ENCODE peak calls at places on chromosomes 11 and 22, in seven cellular contexts. One of them, this sample, is unnamed.

GRCh38 chr22:38419121-38419863 is 35.7 kb downstream of the KCNJ4 start:
- DNase-seq in tibial nerve: no peak
- DNase-seq in cardiac muscle cell: no peak
- DNase-seq in CD4-positive, alpha-beta memory T cell: no peak
- DNase-seq in pancreas: no peak
- DNase-seq in H9: peak; percentile 32
- DNase-seq in brain microvascular endothelial cell: no peak
- DNase-seq in this sample: no peak

GRCh38 chr22:26648011-26648497 is 9.3 kb upstream of the MIAT start:
- DNase-seq in cardiac muscle cell: no peak
- DNase-seq in CD4-positive, alpha-beta memory T cell: peak; percentile 37
- DNase-seq in brain microvascular endothelial cell: no peak
- DNase-seq in pancreas: no peak
- DNase-seq in H9: peak; percentile 87
- DNase-seq in tibial nerve: no peak
- DNase-seq in this sample: no peak

GRCh38 chr22:38413085-38414008 is 41.7 kb downstream of the KCNJ4 start:
- DNase-seq in cardiac muscle cell: peak; percentile 42
- DNase-seq in pancreas: no peak
- DNase-seq in H9: no peak
- DNase-seq in tibial nerve: no peak
- DNase-seq in brain microvascular endothelial cell: no peak
- DNase-seq in CD4-positive, alpha-beta memory T cell: no peak
- DNase-seq in this sample: no peak

GRCh38 chr11:2942447-2942846 is 13.2 kb upstream of the PHLDA2 start:
- DNase-seq in pancreas: no peak
- DNase-seq in tibial nerve: no peak
- DNase-seq in brain microvascular endothelial cell: no peak
- DNase-seq in H9: no peak
- DNase-seq in cardiac muscle cell: no peak
- DNase-seq in CD4-positive, alpha-beta memory T cell: no peak
- DNase-seq in this sample: no peak

GRCh38 chr11:37632748-37633147 is 1034.7 kb upstream of the RAG2 start:
- DNase-seq in pancreas: no peak
- DNase-seq in CD4-positive, alpha-beta memory T cell: no peak
- DNase-seq in H9: no peak
- DNase-seq in tibial nerve: no peak
- DNase-seq in cardiac muscle cell: no peak
- DNase-seq in brain microvascular endothelial cell: no peak
- DNase-seq in this sample: no peak

GRCh38 chr11:15525582-15525981 is 410.9 kb downstream of the INSC start:
- DNase-seq in tibial nerve: no peak
- DNase-seq in cardiac muscle cell: no peak
- DNase-seq in H9: no peak
- DNase-seq in brain microvascular endothelial cell: no peak
- DNase-seq in CD4-positive, alpha-beta memory T cell: no peak
- DNase-seq in pancreas: no peak
- DNase-seq in this sample: no peak

GRCh38 chr11:122046846-122047245 is 69.2 kb downstream of the BLID start:
- DNase-seq in CD4-positive, alpha-beta memory T cell: no peak
- DNase-seq in tibial nerve: no peak
- DNase-seq in H9: no peak
- DNase-seq in pancreas: no peak
- DNase-seq in brain microvascular endothelial cell: peak; percentile 67
- DNase-seq in cardiac muscle cell: no peak
- DNase-seq in this sample: no peak

GRCh38 chr11:102572537-102573220 is 42.1 kb upstream of the MMP7 start:
- DNase-seq in cardiac muscle cell: no peak
- DNase-seq in pancreas: no peak
- DNase-seq in H9: no peak
- DNase-seq in tibial nerve: no peak
- DNase-seq in brain microvascular endothelial cell: no peak
- DNase-seq in CD4-positive, alpha-beta memory T cell: no peak
- DNase-seq in this sample: no peak

GRCh38 chr22:38841211-38841610 is 2.6 kb downstream of the NPTXR start:
- DNase-seq in pancreas: peak; percentile 70
- DNase-seq in tibial nerve: no peak
- DNase-seq in H9: no peak
- DNase-seq in cardiac muscle cell: no peak
- DNase-seq in brain microvascular endothelial cell: no peak
- DNase-seq in CD4-positive, alpha-beta memory T cell: no peak
- DNase-seq in this sample: no peak

GRCh38 chr11:68117896-68118470 is 3.2 kb downstream of the CHKA start:
- DNase-seq in CD4-positive, alpha-beta memory T cell: no peak
- DNase-seq in brain microvascular endothelial cell: no peak
- DNase-seq in H9: peak; percentile 54
- DNase-seq in pancreas: no peak
- DNase-seq in tibial nerve: no peak
- DNase-seq in cardiac muscle cell: peak; percentile 88
- DNase-seq in this sample: no peak

GRCh38 chr11:74380746-74381439 is 17.3 kb downstream of the PGM2L1 start:
- DNase-seq in H9: no peak
- DNase-seq in tibial nerve: no peak
- DNase-seq in cardiac muscle cell: no peak
- DNase-seq in pancreas: peak; percentile 7
- DNase-seq in CD4-positive, alpha-beta memory T cell: no peak
- DNase-seq in brain microvascular endothelial cell: peak; percentile 2
- DNase-seq in this sample: no peak

DNA sequence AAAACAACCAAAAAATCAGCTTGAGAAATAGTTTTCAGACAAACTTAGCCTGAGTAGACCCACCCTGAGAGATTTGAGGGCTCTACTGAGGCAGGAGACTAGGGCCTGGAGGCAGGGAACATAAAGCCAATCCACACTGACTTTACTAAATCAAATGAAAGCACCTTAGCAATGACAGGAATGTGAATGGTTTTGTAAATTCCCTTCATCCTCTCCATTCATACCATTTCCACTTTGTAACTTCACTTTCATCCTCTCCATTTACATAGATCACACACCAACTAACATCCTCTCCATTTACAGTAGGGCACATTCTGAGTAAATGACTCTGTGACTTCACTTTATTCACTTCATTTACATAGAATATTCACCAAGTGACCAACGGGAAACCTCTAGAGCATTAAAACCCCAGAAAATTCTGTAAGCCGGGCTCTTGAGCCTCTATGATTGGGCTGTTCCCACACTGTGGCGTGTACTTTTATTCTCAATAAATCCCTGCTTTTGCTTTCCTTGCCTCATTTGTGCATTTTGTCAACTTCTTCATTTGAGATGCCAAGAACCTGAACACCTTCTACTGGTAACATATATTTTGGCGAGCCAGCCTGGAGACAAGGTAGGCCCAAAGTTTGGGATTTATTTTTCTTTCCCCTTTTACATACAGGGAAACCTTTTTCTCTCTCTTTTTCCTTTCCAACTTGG is 82.9 kb downstream of the PIWIL4 start:
- DNase-seq in cardiac muscle cell: no peak
- DNase-seq in CD4-positive, alpha-beta memory T cell: no peak
- DNase-seq in brain microvascular endothelial cell: no peak
- DNase-seq in H9: no peak
- DNase-seq in tibial nerve: no peak
- DNase-seq in pancreas: no peak
- DNase-seq in this sample: no peak
- H3K27ac ChIP-seq in cardiac muscle cell: no peak overlapping the region
- H3K27ac ChIP-seq in CD4-positive, alpha-beta memory T cell: no peak overlapping the region
- H3K27ac ChIP-seq in brain microvascular endothelial cell: no peak overlapping the region
- H3K27ac ChIP-seq in H9: peak overlapping the region; percentile 98
- H3K27ac ChIP-seq in tibial nerve: peak overlapping the region; percentile 41
- H3K27ac ChIP-seq in pancreas: no peak overlapping the region
- H3K27ac ChIP-seq in this sample: no peak overlapping the region

GRCh38 chr11:123195182-123196059 is at the start of gene CLMP:
- DNase-seq in pancreas: no peak
- DNase-seq in H9: peak; percentile 74
- DNase-seq in tibial nerve: peak; percentile 54
- DNase-seq in brain microvascular endothelial cell: no peak
- DNase-seq in CD4-positive, alpha-beta memory T cell: no peak
- DNase-seq in cardiac muscle cell: peak; percentile 35
- DNase-seq in this sample: peak; percentile 76
- H3K27me3 ChIP-seq in pancreas: no peaks in the 10 kb centered on the region
- H3K27me3 ChIP-seq in H9: no peaks in the 10 kb centered on the region
- H3K27me3 ChIP-seq in tibial nerve: no peaks in the 10 kb centered on the region
- H3K27me3 ChIP-seq in brain microvascular endothelial cell: no peaks in the 10 kb centered on the region
- H3K27me3 ChIP-seq in CD4-positive, alpha-beta memory T cell: peaks cover 22% of the 10 kb centered on the region
- H3K27me3 ChIP-seq in cardiac muscle cell: peaks cover 17% of the 10 kb centered on the region
- H3K27me3 ChIP-seq in this sample: no peaks in the 10 kb centered on the region

DNA sequence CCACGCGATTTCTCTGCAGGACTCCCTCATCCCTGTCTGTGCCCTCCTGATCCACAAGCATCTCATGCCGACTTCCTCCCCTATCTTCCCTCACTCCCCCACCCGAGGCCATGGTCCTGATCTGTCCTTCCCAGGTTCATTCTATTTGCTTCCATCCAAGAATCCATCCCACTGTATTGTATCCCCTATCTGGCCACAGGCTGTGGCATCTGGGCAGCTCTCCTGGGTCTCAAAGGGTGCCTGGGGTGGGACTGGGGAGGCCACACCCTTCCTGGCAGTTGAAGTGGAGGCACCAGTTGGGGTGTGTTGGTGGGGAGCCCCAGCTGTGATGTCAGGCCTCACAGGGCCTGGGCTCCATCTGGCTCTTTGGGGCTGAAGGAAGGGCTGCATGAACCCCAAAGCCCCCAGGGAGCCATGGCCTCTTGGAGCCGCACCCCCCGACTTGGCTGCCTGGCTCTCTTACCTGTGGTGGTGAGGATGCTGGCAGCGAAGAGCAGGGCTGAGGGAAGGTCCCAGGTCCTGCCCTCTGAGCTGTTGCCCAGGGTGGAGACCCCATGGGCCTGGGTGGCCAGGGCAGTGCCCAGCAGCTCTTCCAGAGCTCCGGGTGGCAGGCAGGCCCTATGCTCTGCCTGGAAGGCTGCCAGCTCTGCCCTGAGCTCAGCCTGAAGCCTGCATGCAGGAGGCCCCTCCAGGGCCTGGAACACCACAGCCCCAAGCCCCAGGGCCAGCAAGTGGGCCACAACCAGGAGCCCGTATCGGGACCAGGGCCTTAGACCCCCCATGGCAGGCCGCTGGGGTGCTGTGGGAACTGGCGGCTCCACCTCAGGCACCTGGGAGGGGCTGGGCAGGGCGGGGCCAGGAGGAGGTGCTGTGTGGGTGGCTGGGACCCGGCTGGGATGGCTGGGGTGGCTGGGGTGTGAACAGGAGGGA is at the start of gene KCNK7:
- DNase-seq in tibial nerve: no peak
- DNase-seq in brain microvascular endothelial cell: no peak
- DNase-seq in CD4-positive, alpha-beta memory T cell: no peak
- DNase-seq in pancreas: no peak
- DNase-seq in cardiac muscle cell: no peak
- DNase-seq in H9: no peak
- DNase-seq in this sample: no peak
- H3K27ac ChIP-seq in tibial nerve: peak within 1 kb of the TSS; percentile 69
- H3K27ac ChIP-seq in brain microvascular endothelial cell: no peak within 1 kb of the TSS
- H3K27ac ChIP-seq in CD4-positive, alpha-beta memory T cell: no peak within 1 kb of the TSS
- H3K27ac ChIP-seq in pancreas: no peak within 1 kb of the TSS
- H3K27ac ChIP-seq in cardiac muscle cell: no peak within 1 kb of the TSS
- H3K27ac ChIP-seq in H9: no peak within 1 kb of the TSS
- H3K27ac ChIP-seq in this sample: peak within 1 kb of the TSS; percentile 16

DNA sequence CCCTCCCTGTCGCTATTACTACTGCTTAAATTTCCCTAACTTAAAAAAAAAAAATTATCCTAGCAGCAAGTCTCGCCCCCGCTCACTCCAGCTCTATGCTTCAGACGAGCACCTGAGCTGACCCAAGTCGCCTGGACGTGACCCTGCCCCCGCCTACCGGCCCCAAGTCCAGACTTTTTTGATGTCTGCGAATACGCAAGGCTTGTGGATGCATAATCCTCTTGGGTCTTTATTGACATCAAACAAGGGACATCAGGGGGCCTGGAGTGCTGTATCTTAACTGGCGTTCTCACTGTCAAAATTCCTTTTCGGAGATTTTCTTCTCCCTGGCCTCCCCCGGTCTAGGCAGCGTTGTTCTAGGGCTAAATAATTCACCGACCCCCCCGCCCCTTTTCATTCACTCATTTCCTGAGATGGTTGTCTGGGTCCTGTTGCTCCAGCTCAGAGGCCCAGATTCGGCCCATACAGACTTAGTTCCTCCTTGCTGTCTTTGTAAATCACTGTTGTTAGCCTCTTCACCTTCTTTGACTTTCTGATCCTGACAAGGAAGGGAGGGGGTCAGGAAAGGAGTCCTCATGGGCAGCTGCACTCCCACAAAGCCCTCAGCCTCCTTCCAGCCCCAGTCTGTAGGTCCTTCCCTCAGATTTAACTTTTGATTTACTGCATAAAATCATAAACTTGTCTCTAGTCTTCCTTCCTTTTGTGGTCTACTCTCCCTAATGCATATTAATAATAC is 596 bp upstream of the LRP4 start:
- DNase-seq in CD4-positive, alpha-beta memory T cell: no peak
- DNase-seq in cardiac muscle cell: no peak
- DNase-seq in brain microvascular endothelial cell: no peak
- DNase-seq in H9: peak; percentile 57
- DNase-seq in pancreas: no peak
- DNase-seq in tibial nerve: no peak
- DNase-seq in this sample: no peak
- H3K27me3 ChIP-seq in CD4-positive, alpha-beta memory T cell: peaks cover 40% of the 10 kb centered on the region
- H3K27me3 ChIP-seq in cardiac muscle cell: no peaks in the 10 kb centered on the region
- H3K27me3 ChIP-seq in brain microvascular endothelial cell: no peaks in the 10 kb centered on the region
- H3K27me3 ChIP-seq in H9: no peaks in the 10 kb centered on the region
- H3K27me3 ChIP-seq in pancreas: no peaks in the 10 kb centered on the region
- H3K27me3 ChIP-seq in tibial nerve: no peaks in the 10 kb centered on the region
- H3K27me3 ChIP-seq in this sample: no peaks in the 10 kb centered on the region